ENCODE peak calls at places on chromosomes 4 and X, in six cellular contexts. P is neural crest cell, D is GM13977, F is BJ, G is progenitor cell of endocrine pancreas, H is mucosa of descending colon. R is an unnamed sample.

GRCh38 chr4:109631709-109632108 is 71.5 kb downstream of the CASP6 start:
- DNase-seq in G (no peak), D (no peak), H (no peak), F (no peak), P (no peak), R (no peak)

GRCh38 chr4:61590881-61591280 is 390.8 kb downstream of the ADGRL3 start:
- DNase-seq in H (no peak), G (no peak), P (no peak), F (no peak), D (no peak), R (no peak)

GRCh38 chrX:132876509-132876837 is 82.0 kb downstream of the HS6ST2 start:
- DNase-seq in F (no peak), G (no peak), P (no peak), D (no peak), H (no peak), R (no peak)

GRCh38 chr4:3291411-3291968 is 1.3 kb upstream of the RGS12 start:
- DNase-seq in H (peak; percentile 76), G (no peak), D (no peak), P (no peak), F (no peak), R (peak; percentile 73)

GRCh38 chrX:76148753-76149152 is 24.1 kb upstream of the PBDC1 start:
- DNase-seq in G (no peak), F (no peak), P (peak; percentile 2), H (peak; percentile 63), D (no peak), R (no peak)

GRCh38 chr4:148215202-148215601 is 227.0 kb downstream of the NR3C2 start:
- DNase-seq in G (no peak), D (no peak), H (no peak), F (no peak), P (no peak), R (no peak)

GRCh38 chr4:42617030-42617429 is 39.9 kb downstream of the ATP8A1 start:
- DNase-seq in H (no peak), F (no peak), G (no peak), P (no peak), D (no peak), R (no peak)

GRCh38 chr4:138329506-138330070 is 87.4 kb upstream of the SLC7A11 start:
- DNase-seq in D (no peak), P (no peak), F (no peak), G (no peak), H (no peak), R (no peak)

GRCh38 chr4:67809502-67809901 is 55.3 kb upstream of the GNRHR start:
- DNase-seq in P (no peak), G (no peak), F (no peak), D (no peak), H (no peak), R (peak; percentile 76)

GRCh38 chrX:38803286-38803608 is 2.0 kb downstream of the MID1IP1 start:
- DNase-seq in H (no peak), G (no peak), P (no peak), D (peak; percentile 19), F (no peak), R (no peak)

GRCh38 chrX:38798956-38799355 is 2.3 kb upstream of the MID1IP1 start:
- DNase-seq in P (no peak), D (no peak), F (no peak), G (no peak), H (no peak), R (no peak)

GRCh38 chrX:38800981-38801845 is at the start of gene MID1IP1:
- DNase-seq in H (peak; percentile 93), P (peak; percentile 72), F (peak; percentile 61), G (peak; percentile 70), D (peak; percentile 84), R (peak; percentile 93)

GRCh38 chrX:38796926-38797325 is 4.3 kb upstream of the MID1IP1 start:
- DNase-seq in H (no peak), P (no peak), G (no peak), F (no peak), D (no peak), R (no peak)

DNA sequence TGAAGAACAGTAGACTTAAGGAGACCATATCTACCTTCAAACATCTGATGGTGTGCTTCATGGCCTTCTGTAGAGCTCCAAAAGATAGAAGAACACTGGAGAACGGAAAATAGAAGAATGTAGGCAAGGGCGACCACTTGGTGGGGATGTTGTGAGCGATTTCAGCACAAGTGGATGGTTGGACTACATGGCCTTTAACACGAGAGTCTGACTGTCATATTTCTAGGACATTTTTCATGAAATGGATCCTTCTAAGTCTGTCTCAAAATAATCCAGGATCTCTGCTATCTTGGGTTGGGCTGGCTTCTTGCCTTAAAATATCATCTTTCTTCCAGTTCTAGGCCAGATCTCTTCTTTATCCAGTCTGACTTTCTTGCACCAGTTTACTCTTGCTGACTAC is 1.3 kb upstream of the MID1IP1 start:
- DNase-seq in F (no peak), P (no peak), G (no peak), H (no peak), D (peak; percentile 14), R (no peak)
- TF ChIP-seq CTCF in F (no peak), P (no peak), G (no peak), H (no peak), D (peak; percentile 27), R (peak; percentile 10)

GRCh38 chr4:146510942-146511341 is 10.8 kb downstream of the SLC10A7 start:
- DNase-seq in F (no peak), H (no peak), G (no peak), D (no peak), P (no peak), R (no peak)
- TF ChIP-seq CTCF in F (no peak), H (no peak), G (peak; percentile 42), D (no peak), P (peak; percentile 30), R (peak; percentile 28)

GRCh38 chr4:173275150-173275549 is 59.0 kb downstream of the HMGB2 start:
- DNase-seq in G (no peak), H (no peak), D (no peak), F (no peak), P (no peak), R (no peak)

GRCh38 chr4:173284463-173284862 is 49.7 kb downstream of the HMGB2 start:
- DNase-seq in H (no peak), D (no peak), P (no peak), F (no peak), G (no peak), R (no peak)

GRCh38 chr4:173281420-173282333 is 52.5 kb downstream of the HMGB2 start:
- DNase-seq in P (no peak), G (no peak), F (no peak), H (no peak), D (no peak), R (no peak)

GRCh38 chr4:173277340-173277739 is 56.8 kb downstream of the HMGB2 start:
- DNase-seq in D (no peak), H (no peak), P (no peak), F (no peak), G (no peak), R (no peak)

DNA sequence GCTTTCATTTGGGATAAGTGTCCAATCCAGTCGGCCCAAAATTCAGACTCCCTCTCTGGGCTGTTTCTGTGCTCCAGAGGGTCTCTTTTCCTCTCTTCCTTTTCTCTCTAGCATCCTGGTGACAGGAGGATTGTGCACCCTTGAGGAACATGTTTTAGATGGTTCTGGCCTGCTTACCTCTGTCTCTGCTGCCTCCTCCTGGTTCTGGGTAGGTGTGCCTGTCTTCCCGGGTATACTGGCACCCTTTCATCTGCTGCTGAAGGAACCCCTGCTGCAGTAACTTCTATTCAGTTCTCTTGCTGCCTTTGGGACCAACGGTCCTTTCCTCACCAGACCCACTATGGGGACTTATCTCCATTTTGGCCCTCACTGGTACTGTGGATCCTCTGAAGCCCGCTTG is 53.2 kb downstream of the HMGB2 start:
- DNase-seq in G (no peak), H (no peak), D (no peak), F (no peak), P (no peak), R (no peak)
- TF ChIP-seq CTCF in G (no peak), H (no peak), D (no peak), F (no peak), P (no peak), R (no peak)

DNA sequence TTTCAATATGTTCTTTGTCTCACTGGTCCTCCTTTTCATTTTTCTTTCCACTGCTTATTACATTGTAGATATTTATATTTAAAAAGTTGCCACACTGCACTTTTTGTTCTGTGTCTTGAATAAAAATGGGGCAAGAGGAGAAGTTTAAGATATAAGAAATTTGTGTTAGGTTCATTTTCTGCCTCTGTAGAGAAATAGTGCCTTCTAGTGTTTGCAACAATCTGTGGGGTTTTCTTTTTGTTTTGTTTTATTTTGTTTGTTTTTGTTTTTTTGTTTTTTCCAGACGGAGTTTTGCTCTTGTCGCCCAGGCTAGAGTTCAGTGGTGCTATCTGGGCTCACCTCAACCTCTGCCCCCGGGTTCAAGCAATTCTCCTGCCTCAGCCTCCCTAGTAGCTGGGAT is 20.1 kb upstream of the SMIM14 start:
- DNase-seq in G (no peak), D (no peak), H (no peak), F (no peak), P (no peak), R (no peak)
- TF ChIP-seq CTCF in G (no peak), D (peak; percentile 18), H (no peak), F (peak; percentile 38), P (no peak), R (peak; percentile 57)

DNA sequence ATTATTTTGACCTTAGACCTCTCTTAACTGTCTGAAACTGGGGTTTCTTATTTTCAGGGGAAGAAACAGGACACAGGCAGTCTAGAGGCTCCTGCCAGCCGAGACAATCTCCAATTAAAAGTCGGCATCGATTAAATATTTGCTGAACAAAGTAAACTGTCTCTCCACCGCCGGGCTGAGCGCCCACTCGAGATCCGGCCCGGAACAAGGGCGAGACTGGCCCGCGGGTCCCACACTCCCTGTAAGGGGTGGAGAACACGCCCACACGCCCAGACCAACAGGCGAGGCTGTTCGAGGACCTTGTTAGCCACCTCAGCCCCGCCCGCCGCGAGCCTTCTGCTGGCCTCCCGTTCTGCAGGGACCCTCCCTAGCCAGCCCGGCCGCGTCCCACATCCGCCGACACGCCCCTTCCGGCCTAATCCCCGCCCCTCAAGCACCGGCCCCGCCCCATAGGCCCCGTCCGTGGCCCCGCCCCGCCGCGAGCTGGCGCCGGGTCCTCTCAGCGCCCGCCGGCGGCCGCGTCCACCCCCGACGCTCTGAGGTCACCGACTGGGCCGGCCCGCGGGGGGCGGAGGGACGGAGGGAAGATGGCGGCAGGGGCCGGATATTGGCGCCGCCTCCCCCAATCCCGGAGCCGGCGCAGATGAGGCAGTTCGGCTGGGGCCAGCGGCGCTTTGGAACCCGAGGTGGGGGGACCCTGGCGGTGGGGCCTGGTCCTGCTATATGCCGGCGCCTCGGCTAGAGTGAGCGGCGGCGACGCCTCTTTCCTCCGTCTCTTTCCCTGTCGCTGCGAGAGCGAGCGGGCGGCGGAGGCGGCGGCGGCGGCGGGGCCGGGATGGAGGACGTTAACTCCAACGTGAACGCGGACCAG is at the start of gene SLAIN2:
- DNase-seq in F (peak; percentile 82), H (peak; percentile 100), D (peak; percentile 98), P (peak; percentile 100), G (peak; percentile 99), R (peak; percentile 100)
- TF ChIP-seq CTCF in F (peak; percentile 42), H (peak; percentile 41), D (no peak), P (peak; percentile 64), G (peak; percentile 60), R (peak; percentile 48)

DNA sequence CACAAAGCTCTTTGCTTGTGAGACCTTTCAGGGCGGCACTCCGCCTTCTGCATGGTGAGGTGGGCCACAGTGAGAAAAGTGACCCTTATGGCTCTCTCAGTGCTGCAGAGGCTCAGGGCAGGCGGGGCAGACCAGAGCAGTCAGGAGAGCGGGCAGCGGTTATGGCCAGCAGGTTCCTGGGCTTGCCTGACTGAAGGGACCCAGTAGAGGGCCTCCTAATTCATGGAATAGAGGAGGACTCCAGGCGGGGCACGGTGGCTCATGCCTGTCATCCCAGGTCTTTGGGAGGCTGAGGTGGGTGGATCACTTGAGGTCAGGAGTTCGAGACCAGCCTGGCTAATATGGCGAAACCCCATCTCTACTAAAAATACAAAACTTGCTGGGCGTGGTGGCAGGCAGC is 91.4 kb downstream of the CLNK start:
- DNase-seq in P (no peak), D (no peak), H (no peak), G (no peak), F (no peak), R (no peak)
- TF ChIP-seq CTCF in P (no peak), D (no peak), H (no peak), G (no peak), F (no peak), R (no peak)

GRCh38 chrX:46386511-46386910 is 158.7 kb downstream of the ZNF674 start:
- DNase-seq in D (no peak), F (no peak), H (no peak), G (no peak), P (no peak), R (no peak)
- TF ChIP-seq CTCF in D (peak; percentile 44), F (peak; percentile 32), H (no peak), G (peak; percentile 18), P (peak; percentile 46), R (peak; percentile 26)

R was measured in osteocyte.